ENCODE peak calls at places on chromosomes 6 and 20, in nine cellular contexts. One of them, this sample, is unnamed. For H3K9me3, the result is how much of the 10 kb centered on the place peaks cover.

GRCh38 chr20:42639140-42639539 is 550.6 kb downstream of the PTPRT start:
- DNase-seq in ovary: no peak
- DNase-seq in stomach: no peak
- DNase-seq in esophagus squamous epithelium: no peak
- DNase-seq in breast epithelium: no peak
- DNase-seq in sigmoid colon: no peak
- DNase-seq in uterus: no peak
- DNase-seq in tibial nerve: no peak
- DNase-seq in A549: no peak
- DNase-seq in this sample: no peak

GRCh38 chr6:24568687-24569086 is 73.9 kb downstream of the ALDH5A1 start:
- DNase-seq in A549: no peak
- DNase-seq in uterus: no peak
- DNase-seq in tibial nerve: no peak
- DNase-seq in sigmoid colon: no peak
- DNase-seq in esophagus squamous epithelium: no peak
- DNase-seq in ovary: no peak
- DNase-seq in breast epithelium: no peak
- DNase-seq in stomach: no peak
- DNase-seq in this sample: no peak

GRCh38 chr6:135181333-135182119 is 418 bp downstream of the MYB start:
- DNase-seq in esophagus squamous epithelium: no peak
- DNase-seq in A549: no peak
- DNase-seq in breast epithelium: no peak
- DNase-seq in uterus: no peak
- DNase-seq in sigmoid colon: no peak
- DNase-seq in stomach: no peak
- DNase-seq in tibial nerve: no peak
- DNase-seq in ovary: no peak
- DNase-seq in this sample: no peak

GRCh38 chr20:17841751-17842191 is 126.8 kb downstream of the SNX5 start:
- DNase-seq in A549: no peak
- DNase-seq in uterus: peak
- DNase-seq in breast epithelium: no peak
- DNase-seq in sigmoid colon: peak
- DNase-seq in stomach: no peak
- DNase-seq in esophagus squamous epithelium: no peak
- DNase-seq in ovary: peak
- DNase-seq in tibial nerve: peak
- DNase-seq in this sample: no peak

GRCh38 chr20:49323622-49324238 is 45.9 kb upstream of the ZNFX1 start:
- DNase-seq in stomach: no peak
- DNase-seq in tibial nerve: no peak
- DNase-seq in sigmoid colon: no peak
- DNase-seq in uterus: no peak
- DNase-seq in ovary: no peak
- DNase-seq in A549: no peak
- DNase-seq in breast epithelium: no peak
- DNase-seq in esophagus squamous epithelium: no peak
- DNase-seq in this sample: no peak

GRCh38 chr6:80174931-80175572 is 68.6 kb downstream of the BCKDHB start:
- DNase-seq in esophagus squamous epithelium: no peak
- DNase-seq in breast epithelium: no peak
- DNase-seq in stomach: no peak
- DNase-seq in uterus: no peak
- DNase-seq in sigmoid colon: no peak
- DNase-seq in tibial nerve: no peak
- DNase-seq in A549: no peak
- DNase-seq in ovary: no peak
- DNase-seq in this sample: no peak

GRCh38 chr6:89200706-89201215 is 16.4 kb downstream of the GABRR1 start:
- DNase-seq in tibial nerve: no peak
- DNase-seq in esophagus squamous epithelium: no peak
- DNase-seq in ovary: no peak
- DNase-seq in uterus: no peak
- DNase-seq in stomach: no peak
- DNase-seq in A549: no peak
- DNase-seq in sigmoid colon: no peak
- DNase-seq in breast epithelium: no peak
- DNase-seq in this sample: no peak

GRCh38 chr6:157789297-157789696 is 33.7 kb upstream of the SNX9 start:
- DNase-seq in ovary: no peak
- DNase-seq in esophagus squamous epithelium: no peak
- DNase-seq in tibial nerve: no peak
- DNase-seq in stomach: no peak
- DNase-seq in breast epithelium: no peak
- DNase-seq in sigmoid colon: no peak
- DNase-seq in uterus: no peak
- DNase-seq in A549: no peak
- DNase-seq in this sample: no peak

GRCh38 chr6:81895511-81896185 is 143.2 kb upstream of the TENT5A start:
- DNase-seq in breast epithelium: no peak
- DNase-seq in esophagus squamous epithelium: no peak
- DNase-seq in A549: no peak
- DNase-seq in sigmoid colon: no peak
- DNase-seq in stomach: no peak
- DNase-seq in tibial nerve: no peak
- DNase-seq in ovary: no peak
- DNase-seq in uterus: no peak
- DNase-seq in this sample: no peak

GRCh38 chr20:62367483-62368302 is 581 bp upstream of the LAMA5 start:
- DNase-seq in breast epithelium: no peak
- DNase-seq in A549: no peak
- DNase-seq in sigmoid colon: peak
- DNase-seq in esophagus squamous epithelium: no peak
- DNase-seq in ovary: no peak
- DNase-seq in uterus: no peak
- DNase-seq in tibial nerve: no peak
- DNase-seq in stomach: peak
- DNase-seq in this sample: no peak

GRCh38 chr6:111844921-111845320 is 28.3 kb downstream of the FYN start:
- DNase-seq in stomach: no peak
- DNase-seq in ovary: no peak
- DNase-seq in breast epithelium: no peak
- DNase-seq in tibial nerve: no peak
- DNase-seq in A549: no peak
- DNase-seq in uterus: no peak
- DNase-seq in sigmoid colon: no peak
- DNase-seq in esophagus squamous epithelium: no peak
- DNase-seq in this sample: no peak

GRCh38 chr20:10649080-10649816 is 24.6 kb downstream of the JAG1 start:
- DNase-seq in uterus: no peak
- DNase-seq in breast epithelium: no peak
- DNase-seq in sigmoid colon: no peak
- DNase-seq in esophagus squamous epithelium: no peak
- DNase-seq in stomach: no peak
- DNase-seq in ovary: no peak
- DNase-seq in A549: no peak
- DNase-seq in tibial nerve: no peak
- DNase-seq in this sample: no peak

GRCh38 chr6:111585241-111585968 is 20.3 kb downstream of the TRAF3IP2 start:
- DNase-seq in esophagus squamous epithelium: no peak
- DNase-seq in tibial nerve: no peak
- DNase-seq in A549: no peak
- DNase-seq in sigmoid colon: no peak
- DNase-seq in breast epithelium: no peak
- DNase-seq in uterus: peak
- DNase-seq in stomach: no peak
- DNase-seq in ovary: no peak
- DNase-seq in this sample: no peak

GRCh38 chr20:48827880-48828733 is at the start of gene PREX1:
- DNase-seq in breast epithelium: peak
- DNase-seq in A549: peak
- DNase-seq in uterus: peak
- DNase-seq in esophagus squamous epithelium: no peak
- DNase-seq in tibial nerve: peak
- DNase-seq in sigmoid colon: peak
- DNase-seq in ovary: peak
- DNase-seq in stomach: peak
- DNase-seq in this sample: peak

GRCh38 chr6:136607204-136607931 is 57.1 kb upstream of the MAP7 start:
- DNase-seq in esophagus squamous epithelium: no peak
- DNase-seq in sigmoid colon: no peak
- DNase-seq in tibial nerve: no peak
- DNase-seq in breast epithelium: no peak
- DNase-seq in stomach: no peak
- DNase-seq in A549: no peak
- DNase-seq in uterus: no peak
- DNase-seq in ovary: no peak
- DNase-seq in this sample: no peak

GRCh38 chr6:166618866-166619761 is 7.9 kb downstream of the RPS6KA2 start:
- DNase-seq in stomach: no peak
- DNase-seq in uterus: no peak
- DNase-seq in breast epithelium: no peak
- DNase-seq in ovary: no peak
- DNase-seq in esophagus squamous epithelium: no peak
- DNase-seq in tibial nerve: no peak
- DNase-seq in sigmoid colon: no peak
- DNase-seq in A549: no peak
- DNase-seq in this sample: no peak

GRCh38 chr20:43752561-43753301 is 25.9 kb upstream of the GTSF1L start:
- DNase-seq in ovary: no peak
- DNase-seq in stomach: peak
- DNase-seq in tibial nerve: no peak
- DNase-seq in A549: no peak
- DNase-seq in sigmoid colon: no peak
- DNase-seq in uterus: no peak
- DNase-seq in breast epithelium: no peak
- DNase-seq in esophagus squamous epithelium: peak
- DNase-seq in this sample: peak

GRCh38 chr6:109238405-109238804 is 143.1 kb downstream of the CEP57L1 start:
- DNase-seq in breast epithelium: no peak
- DNase-seq in sigmoid colon: no peak
- DNase-seq in esophagus squamous epithelium: no peak
- DNase-seq in ovary: no peak
- DNase-seq in uterus: no peak
- DNase-seq in A549: no peak
- DNase-seq in tibial nerve: no peak
- DNase-seq in stomach: no peak
- DNase-seq in this sample: no peak

GRCh38 chr6:147949981-147950622 is 392.5 kb upstream of the SASH1 start:
- DNase-seq in esophagus squamous epithelium: no peak
- DNase-seq in tibial nerve: no peak
- DNase-seq in ovary: peak
- DNase-seq in sigmoid colon: no peak
- DNase-seq in breast epithelium: no peak
- DNase-seq in uterus: no peak
- DNase-seq in stomach: no peak
- DNase-seq in A549: no peak
- DNase-seq in this sample: no peak

GRCh38 chr6:134622382-134623173 is 304.7 kb upstream of the SGK1 start:
- DNase-seq in breast epithelium: no peak
- DNase-seq in tibial nerve: no peak
- DNase-seq in sigmoid colon: no peak
- DNase-seq in esophagus squamous epithelium: no peak
- DNase-seq in uterus: no peak
- DNase-seq in stomach: no peak
- DNase-seq in ovary: no peak
- DNase-seq in A549: no peak
- DNase-seq in this sample: no peak

GRCh38 chr6:30154061-30154460 is 7.0 kb downstream of the TRIM10 start:
- DNase-seq in ovary: no peak
- DNase-seq in A549: no peak
- DNase-seq in sigmoid colon: no peak
- DNase-seq in uterus: no peak
- DNase-seq in breast epithelium: no peak
- DNase-seq in stomach: no peak
- DNase-seq in esophagus squamous epithelium: no peak
- DNase-seq in tibial nerve: no peak
- DNase-seq in this sample: no peak

GRCh38 chr20:52179331-52180166 is 12.0 kb downstream of the ZFP64 start:
- DNase-seq in tibial nerve: no peak
- DNase-seq in esophagus squamous epithelium: no peak
- DNase-seq in stomach: no peak
- DNase-seq in ovary: no peak
- DNase-seq in breast epithelium: no peak
- DNase-seq in A549: no peak
- DNase-seq in sigmoid colon: no peak
- DNase-seq in uterus: no peak
- DNase-seq in this sample: no peak
- TF ChIP-seq POLR2A in tibial nerve: no peak
- TF ChIP-seq POLR2A in esophagus squamous epithelium: no peak
- TF ChIP-seq POLR2A in stomach: no peak
- TF ChIP-seq POLR2A in ovary: no peak
- TF ChIP-seq POLR2A in breast epithelium: no peak
- TF ChIP-seq POLR2A in A549: no peak
- TF ChIP-seq POLR2A in sigmoid colon: no peak
- TF ChIP-seq POLR2A in uterus: no peak
- TF ChIP-seq POLR2A in this sample: no peak

GRCh38 chr20:31392836-31393235 is 2.4 kb upstream of the DEFB119 start:
- DNase-seq in esophagus squamous epithelium: no peak
- DNase-seq in stomach: no peak
- DNase-seq in uterus: no peak
- DNase-seq in ovary: no peak
- DNase-seq in sigmoid colon: no peak
- DNase-seq in breast epithelium: no peak
- DNase-seq in tibial nerve: no peak
- DNase-seq in A549: no peak
- DNase-seq in this sample: no peak

GRCh38 chr20:31390490-31390889 is at the start of gene DEFB119:
- DNase-seq in A549: no peak
- DNase-seq in breast epithelium: no peak
- DNase-seq in sigmoid colon: no peak
- DNase-seq in ovary: no peak
- DNase-seq in tibial nerve: no peak
- DNase-seq in esophagus squamous epithelium: no peak
- DNase-seq in uterus: no peak
- DNase-seq in stomach: no peak
- DNase-seq in this sample: no peak

GRCh38 chr20:31394900-31395299 is 4.5 kb upstream of the DEFB119 start:
- DNase-seq in esophagus squamous epithelium: no peak
- DNase-seq in stomach: no peak
- DNase-seq in ovary: no peak
- DNase-seq in breast epithelium: no peak
- DNase-seq in A549: no peak
- DNase-seq in sigmoid colon: no peak
- DNase-seq in uterus: no peak
- DNase-seq in tibial nerve: no peak
- DNase-seq in this sample: no peak
- H3K9me3 ChIP-seq in esophagus squamous epithelium: under half
- H3K9me3 ChIP-seq in stomach: under half
- H3K9me3 ChIP-seq in ovary: under half
- H3K9me3 ChIP-seq in breast epithelium: under half
- H3K9me3 ChIP-seq in A549: under half
- H3K9me3 ChIP-seq in sigmoid colon: under half
- H3K9me3 ChIP-seq in uterus: under half
- H3K9me3 ChIP-seq in tibial nerve: under half
- H3K9me3 ChIP-seq in this sample: under half

GRCh38 chr6:125154184-125155135 is 887 bp downstream of the TPD52L1 start:
- DNase-seq in breast epithelium: peak
- DNase-seq in A549: peak
- DNase-seq in stomach: no peak
- DNase-seq in uterus: peak
- DNase-seq in tibial nerve: no peak
- DNase-seq in ovary: peak
- DNase-seq in esophagus squamous epithelium: no peak
- DNase-seq in sigmoid colon: peak
- DNase-seq in this sample: peak
- TF ChIP-seq CTCF in breast epithelium: peak
- TF ChIP-seq CTCF in A549: peak
- TF ChIP-seq CTCF in stomach: no peak
- TF ChIP-seq CTCF in uterus: no peak
- TF ChIP-seq CTCF in tibial nerve: no peak
- TF ChIP-seq CTCF in ovary: no peak
- TF ChIP-seq CTCF in esophagus squamous epithelium: peak
- TF ChIP-seq CTCF in sigmoid colon: no peak
- TF ChIP-seq CTCF in this sample: peak

GRCh38 chr20:58693226-58694006 is 816 bp downstream of the NPEPL1 start:
- DNase-seq in uterus: no peak
- DNase-seq in sigmoid colon: peak
- DNase-seq in esophagus squamous epithelium: no peak
- DNase-seq in A549: peak
- DNase-seq in breast epithelium: no peak
- DNase-seq in tibial nerve: no peak
- DNase-seq in ovary: peak
- DNase-seq in stomach: peak
- DNase-seq in this sample: no peak
- TF ChIP-seq POLR2A in uterus: no peak
- TF ChIP-seq POLR2A in sigmoid colon: no peak
- TF ChIP-seq POLR2A in esophagus squamous epithelium: no peak
- TF ChIP-seq POLR2A in A549: no peak
- TF ChIP-seq POLR2A in breast epithelium: no peak
- TF ChIP-seq POLR2A in tibial nerve: no peak
- TF ChIP-seq POLR2A in ovary: no peak
- TF ChIP-seq POLR2A in stomach: no peak
- TF ChIP-seq POLR2A in this sample: no peak

This sample was measured in right lobe of liver.